ENCODE peak calls at places on chromosomes 1 and 21, in four cellular contexts. P, W, T and V are unnamed samples.

GRCh38 chr1:27804791-27805190 is 25.8 kb upstream of the PPP1R8 start:
- DNase-seq in P (peak; percentile 20), W (no peak), T (no peak), V (no peak)

GRCh38 chr1:19514391-19514831 is 29.1 kb upstream of the CAPZB start:
- DNase-seq in P (no peak), T (no peak), W (no peak), V (no peak)

GRCh38 chr1:110123224-110123623 is 11.0 kb downstream of the UBL4B start:
- DNase-seq in T (no peak), W (no peak), P (no peak), V (no peak)

GRCh38 chr1:241749041-241749798 is 97.1 kb downstream of the WDR64 start:
- DNase-seq in P (no peak), W (no peak), T (no peak), V (no peak)

GRCh38 chr1:22579541-22580155 is 16.4 kb downstream of the EPHA8 start:
- DNase-seq in T (no peak), W (no peak), P (no peak), V (no peak)

GRCh38 chr1:245232936-245233335 is 78.2 kb downstream of the KIF26B start:
- DNase-seq in W (no peak), P (no peak), T (no peak), V (no peak)

GRCh38 chr1:41520951-41521742 is 36.7 kb upstream of the EDN2 start:
- DNase-seq in T (no peak), W (no peak), P (no peak), V (no peak)

GRCh38 chr1:43274125-43274803 is 4.5 kb downstream of the TMEM125 start:
- DNase-seq in W (peak; percentile 33), P (peak; percentile 17), T (peak; percentile 12), V (peak; percentile 59)

GRCh38 chr1:6523566-6523965 is 30.7 kb downstream of the NOL9 start:
- DNase-seq in W (peak; percentile 93), P (no peak), T (no peak), V (no peak)

GRCh38 chr1:226002667-226003501 is 3.7 kb upstream of the SDE2 start:
- DNase-seq in T (no peak), P (no peak), W (peak; percentile 97), V (peak; percentile 74)

GRCh38 chr1:6367381-6368007 is 26.1 kb downstream of the ACOT7 start:
- DNase-seq in W (no peak), T (no peak), P (no peak), V (no peak)

GRCh38 chr1:235532350-235532749 is 28.1 kb upstream of the B3GALNT2 start:
- DNase-seq in W (no peak), P (no peak), T (no peak), V (no peak)

GRCh38 chr1:52502789-52503188 is 50.1 kb downstream of the TUT4 start:
- DNase-seq in P (no peak), T (no peak), W (no peak), V (no peak)

GRCh38 chr1:48109390-48110009 is 112.3 kb upstream of the TRABD2B start:
- DNase-seq in T (no peak), W (peak; percentile 82), P (no peak), V (no peak)

GRCh38 chr1:234686035-234686434 is 76.1 kb upstream of the IRF2BP2 start:
- DNase-seq in P (no peak), W (no peak), T (no peak), V (no peak)

GRCh38 chr1:172321429-172321828 is 99.1 kb upstream of the C1orf105 start:
- DNase-seq in P (no peak), W (no peak), T (no peak), V (no peak)

GRCh38 chr1:203906932-203907331 is 45.5 kb downstream of the SNRPE start:
- DNase-seq in P (no peak), T (no peak), W (no peak), V (no peak)

GRCh38 chr1:110047463-110047862 is 13.0 kb downstream of the STRIP1 start:
- DNase-seq in P (no peak), W (no peak), T (no peak), V (no peak)

GRCh38 chr1:199791495-199791894 is 236.0 kb upstream of the NR5A2 start:
- DNase-seq in T (no peak), P (no peak), W (no peak), V (no peak)

GRCh38 chr1:213598263-213598662 is 389.5 kb upstream of the PROX1 start:
- DNase-seq in P (no peak), T (no peak), W (no peak), V (no peak)

GRCh38 chr1:184971522-184972265 is 2.6 kb downstream of the NIBAN1 start:
- DNase-seq in T (no peak), P (no peak), W (no peak), V (no peak)

GRCh38 chr1:110606784-110607662 is 865 bp upstream of the KCNA2 start:
- DNase-seq in P (peak; percentile 15), T (no peak), W (peak; percentile 48), V (no peak)

GRCh38 chr1:185567006-185567405 is 167.2 kb upstream of the HMCN1 start:
- DNase-seq in W (no peak), T (peak; percentile 23), P (peak; percentile 37), V (peak; percentile 27)

GRCh38 chr1:40187399-40187798 is 26.2 kb downstream of the RLF start:
- DNase-seq in W (no peak), P (no peak), T (no peak), V (no peak)

GRCh38 chr1:23704834-23705495 is 13.4 kb downstream of the RPL11 start:
- DNase-seq in P (no peak), T (no peak), W (no peak), V (no peak)

GRCh38 chr1:164137273-164137947 is 421.6 kb upstream of the PBX1 start:
- DNase-seq in P (no peak), W (no peak), T (no peak), V (no peak)

GRCh38 chr1:225981714-225982113 is 17.4 kb downstream of the SDE2 start:
- DNase-seq in P (no peak), W (no peak), T (no peak), V (no peak)

GRCh38 chr1:77706321-77706720 is 23.9 kb upstream of the ZZZ3 start:
- DNase-seq in P (no peak), W (no peak), T (no peak), V (no peak)

GRCh38 chr21:28923439-28923975 is 69.2 kb downstream of the LTN1 start:
- DNase-seq in T (no peak), W (no peak), P (no peak), V (no peak)

GRCh38 chr1:242827538-242827937 is 303.0 kb upstream of the PLD5 start:
- DNase-seq in P (no peak), T (no peak), W (no peak), V (no peak)

GRCh38 chr1:84146375-84147032 is 2.4 kb downstream of the PRKACB start:
- DNase-seq in T (no peak), P (no peak), W (no peak), V (no peak)

GRCh38 chr1:210143465-210144062 is 89.0 kb upstream of the SERTAD4 start:
- DNase-seq in P (peak; percentile 52), W (peak; percentile 84), T (peak; percentile 62), V (peak; percentile 17)

GRCh38 chr1:72177711-72178110 is 104.6 kb downstream of the NEGR1 start:
- DNase-seq in W (no peak), P (no peak), T (no peak), V (no peak)

GRCh38 chr1:245621589-245621988 is 466.8 kb downstream of the KIF26B start:
- DNase-seq in T (no peak), W (no peak), P (no peak), V (no peak)